ENCODE peak calls at places on chromosomes 3 and 15, in seven cellular contexts. One of them, this sample, is unnamed.

GRCh38 chr3:118080886-118081285 is 953.8 kb downstream of the IGSF11 start:
- DNase-seq in SK-N-DZ: no peak
- DNase-seq in foreskin fibroblast: no peak
- DNase-seq in Caki2: no peak
- DNase-seq in GM04504: no peak
- DNase-seq in neural crest cell: no peak
- DNase-seq in dermis microvascular lymphatic vessel endothelial cell: no peak
- DNase-seq in this sample: no peak

GRCh38 chr3:123202451-123202850 is 708 bp downstream of the SEC22A start:
- DNase-seq in SK-N-DZ: peak
- DNase-seq in Caki2: no peak
- DNase-seq in GM04504: no peak
- DNase-seq in foreskin fibroblast: no peak
- DNase-seq in dermis microvascular lymphatic vessel endothelial cell: no peak
- DNase-seq in neural crest cell: no peak
- DNase-seq in this sample: no peak

GRCh38 chr15:28913171-28913765 is 27.5 kb downstream of the APBA2 start:
- DNase-seq in Caki2: no peak
- DNase-seq in SK-N-DZ: no peak
- DNase-seq in dermis microvascular lymphatic vessel endothelial cell: peak
- DNase-seq in GM04504: no peak
- DNase-seq in neural crest cell: no peak
- DNase-seq in foreskin fibroblast: no peak
- DNase-seq in this sample: no peak

GRCh38 chr3:197428117-197428761 is 127.5 kb downstream of the BDH1 start:
- DNase-seq in dermis microvascular lymphatic vessel endothelial cell: no peak
- DNase-seq in GM04504: peak
- DNase-seq in foreskin fibroblast: peak
- DNase-seq in Caki2: peak
- DNase-seq in neural crest cell: no peak
- DNase-seq in SK-N-DZ: peak
- DNase-seq in this sample: no peak

GRCh38 chr3:108877906-108878305 is 55.3 kb downstream of the TRAT1 start:
- DNase-seq in GM04504: no peak
- DNase-seq in dermis microvascular lymphatic vessel endothelial cell: no peak
- DNase-seq in foreskin fibroblast: no peak
- DNase-seq in SK-N-DZ: no peak
- DNase-seq in neural crest cell: no peak
- DNase-seq in Caki2: no peak
- DNase-seq in this sample: no peak

GRCh38 chr3:64342940-64343691 is 117.8 kb upstream of the PRICKLE2 start:
- DNase-seq in neural crest cell: no peak
- DNase-seq in SK-N-DZ: no peak
- DNase-seq in Caki2: peak
- DNase-seq in foreskin fibroblast: peak
- DNase-seq in GM04504: no peak
- DNase-seq in dermis microvascular lymphatic vessel endothelial cell: peak
- DNase-seq in this sample: peak

GRCh38 chr3:12508316-12508715 is 24.0 kb downstream of the TSEN2 start:
- DNase-seq in Caki2: no peak
- DNase-seq in neural crest cell: no peak
- DNase-seq in GM04504: peak
- DNase-seq in dermis microvascular lymphatic vessel endothelial cell: peak
- DNase-seq in SK-N-DZ: no peak
- DNase-seq in foreskin fibroblast: peak
- DNase-seq in this sample: peak

GRCh38 chr3:99896482-99896881 is 78.8 kb downstream of the CMSS1 start:
- DNase-seq in Caki2: no peak
- DNase-seq in GM04504: no peak
- DNase-seq in foreskin fibroblast: no peak
- DNase-seq in neural crest cell: no peak
- DNase-seq in dermis microvascular lymphatic vessel endothelial cell: no peak
- DNase-seq in SK-N-DZ: no peak
- DNase-seq in this sample: no peak

GRCh38 chr3:9308298-9308990 is 54.4 kb upstream of the THUMPD3 start:
- DNase-seq in Caki2: no peak
- DNase-seq in dermis microvascular lymphatic vessel endothelial cell: no peak
- DNase-seq in GM04504: no peak
- DNase-seq in foreskin fibroblast: no peak
- DNase-seq in neural crest cell: no peak
- DNase-seq in SK-N-DZ: no peak
- DNase-seq in this sample: no peak

GRCh38 chr3:27025718-27026117 is 343.5 kb downstream of the NEK10 start:
- DNase-seq in SK-N-DZ: no peak
- DNase-seq in neural crest cell: no peak
- DNase-seq in dermis microvascular lymphatic vessel endothelial cell: no peak
- DNase-seq in Caki2: no peak
- DNase-seq in GM04504: no peak
- DNase-seq in foreskin fibroblast: no peak
- DNase-seq in this sample: no peak

GRCh38 chr15:61974759-61975158 is 85.5 kb downstream of the VPS13C start:
- DNase-seq in SK-N-DZ: no peak
- DNase-seq in neural crest cell: no peak
- DNase-seq in Caki2: no peak
- DNase-seq in GM04504: no peak
- DNase-seq in foreskin fibroblast: no peak
- DNase-seq in dermis microvascular lymphatic vessel endothelial cell: no peak
- DNase-seq in this sample: no peak

GRCh38 chr15:65857718-65858402 is 11.4 kb upstream of the RAB11A start:
- DNase-seq in GM04504: no peak
- DNase-seq in Caki2: no peak
- DNase-seq in neural crest cell: no peak
- DNase-seq in foreskin fibroblast: no peak
- DNase-seq in SK-N-DZ: no peak
- DNase-seq in dermis microvascular lymphatic vessel endothelial cell: no peak
- DNase-seq in this sample: no peak

GRCh38 chr3:76724706-76725105 is 315.2 kb upstream of the ROBO2 start:
- DNase-seq in GM04504: no peak
- DNase-seq in SK-N-DZ: peak
- DNase-seq in dermis microvascular lymphatic vessel endothelial cell: no peak
- DNase-seq in neural crest cell: no peak
- DNase-seq in foreskin fibroblast: no peak
- DNase-seq in Caki2: no peak
- DNase-seq in this sample: no peak

GRCh38 chr3:86180696-86181095 is 810.3 kb downstream of the VGLL3 start:
- DNase-seq in SK-N-DZ: peak
- DNase-seq in GM04504: no peak
- DNase-seq in dermis microvascular lymphatic vessel endothelial cell: no peak
- DNase-seq in neural crest cell: no peak
- DNase-seq in foreskin fibroblast: no peak
- DNase-seq in Caki2: peak
- DNase-seq in this sample: no peak

GRCh38 chr3:151283907-151284461 is 5.6 kb upstream of the P2RY14 start:
- DNase-seq in foreskin fibroblast: peak
- DNase-seq in dermis microvascular lymphatic vessel endothelial cell: no peak
- DNase-seq in SK-N-DZ: no peak
- DNase-seq in Caki2: peak
- DNase-seq in GM04504: no peak
- DNase-seq in neural crest cell: no peak
- DNase-seq in this sample: no peak

GRCh38 chr3:187319699-187320302 is 28.3 kb upstream of the MASP1 start:
- DNase-seq in foreskin fibroblast: peak
- DNase-seq in neural crest cell: peak
- DNase-seq in dermis microvascular lymphatic vessel endothelial cell: peak
- DNase-seq in Caki2: peak
- DNase-seq in GM04504: peak
- DNase-seq in SK-N-DZ: peak
- DNase-seq in this sample: peak

GRCh38 chr3:123793425-123793824 is 90.7 kb downstream of the MYLK start:
- DNase-seq in GM04504: no peak
- DNase-seq in SK-N-DZ: no peak
- DNase-seq in dermis microvascular lymphatic vessel endothelial cell: no peak
- DNase-seq in neural crest cell: no peak
- DNase-seq in foreskin fibroblast: no peak
- DNase-seq in Caki2: no peak
- DNase-seq in this sample: no peak

GRCh38 chr3:82978368-82978767 is 1216.9 kb upstream of the GBE1 start:
- DNase-seq in foreskin fibroblast: no peak
- DNase-seq in dermis microvascular lymphatic vessel endothelial cell: no peak
- DNase-seq in GM04504: no peak
- DNase-seq in Caki2: no peak
- DNase-seq in neural crest cell: peak
- DNase-seq in SK-N-DZ: no peak
- DNase-seq in this sample: no peak

GRCh38 chr15:100918690-100919480 is at the start of gene LRRK1:
- DNase-seq in Caki2: peak
- DNase-seq in GM04504: no peak
- DNase-seq in foreskin fibroblast: peak
- DNase-seq in dermis microvascular lymphatic vessel endothelial cell: no peak
- DNase-seq in SK-N-DZ: no peak
- DNase-seq in neural crest cell: no peak
- DNase-seq in this sample: no peak

GRCh38 chr3:166171695-166172094 is 334.5 kb upstream of the BCHE start:
- DNase-seq in foreskin fibroblast: no peak
- DNase-seq in neural crest cell: no peak
- DNase-seq in dermis microvascular lymphatic vessel endothelial cell: no peak
- DNase-seq in SK-N-DZ: no peak
- DNase-seq in GM04504: no peak
- DNase-seq in Caki2: no peak
- DNase-seq in this sample: no peak

GRCh38 chr15:101326462-101327146 is 31.6 kb upstream of the SNRPA1 start:
- DNase-seq in dermis microvascular lymphatic vessel endothelial cell: no peak
- DNase-seq in foreskin fibroblast: no peak
- DNase-seq in SK-N-DZ: no peak
- DNase-seq in neural crest cell: no peak
- DNase-seq in Caki2: no peak
- DNase-seq in GM04504: no peak
- DNase-seq in this sample: no peak

GRCh38 chr15:44034933-44035624 is 160.0 kb downstream of the FRMD5 start:
- DNase-seq in GM04504: peak
- DNase-seq in dermis microvascular lymphatic vessel endothelial cell: peak
- DNase-seq in foreskin fibroblast: peak
- DNase-seq in neural crest cell: no peak
- DNase-seq in SK-N-DZ: no peak
- DNase-seq in Caki2: no peak
- DNase-seq in this sample: peak

GRCh38 chr3:142279965-142280590 is 54.7 kb upstream of the GK5 start:
- DNase-seq in dermis microvascular lymphatic vessel endothelial cell: peak
- DNase-seq in neural crest cell: peak
- DNase-seq in foreskin fibroblast: peak
- DNase-seq in Caki2: peak
- DNase-seq in SK-N-DZ: peak
- DNase-seq in GM04504: peak
- DNase-seq in this sample: peak

GRCh38 chr3:100020876-100021644 is 93.2 kb downstream of the FILIP1L start:
- DNase-seq in Caki2: no peak
- DNase-seq in SK-N-DZ: no peak
- DNase-seq in neural crest cell: no peak
- DNase-seq in GM04504: no peak
- DNase-seq in dermis microvascular lymphatic vessel endothelial cell: no peak
- DNase-seq in foreskin fibroblast: no peak
- DNase-seq in this sample: no peak

GRCh38 chr15:99631256-99631655 is 65.5 kb downstream of the MEF2A start:
- DNase-seq in neural crest cell: no peak
- DNase-seq in Caki2: no peak
- DNase-seq in foreskin fibroblast: no peak
- DNase-seq in dermis microvascular lymphatic vessel endothelial cell: no peak
- DNase-seq in SK-N-DZ: no peak
- DNase-seq in GM04504: no peak
- DNase-seq in this sample: no peak

GRCh38 chr3:161914703-161915102 is 418.1 kb downstream of the OTOL1 start:
- DNase-seq in Caki2: peak
- DNase-seq in dermis microvascular lymphatic vessel endothelial cell: no peak
- DNase-seq in SK-N-DZ: peak
- DNase-seq in GM04504: no peak
- DNase-seq in foreskin fibroblast: peak
- DNase-seq in neural crest cell: peak
- DNase-seq in this sample: peak

GRCh38 chr3:190989213-190989612 is 126.7 kb upstream of the GMNC start:
- DNase-seq in dermis microvascular lymphatic vessel endothelial cell: no peak
- DNase-seq in Caki2: no peak
- DNase-seq in neural crest cell: no peak
- DNase-seq in GM04504: no peak
- DNase-seq in foreskin fibroblast: no peak
- DNase-seq in SK-N-DZ: no peak
- DNase-seq in this sample: no peak

GRCh38 chr3:31729082-31729481 is 196.4 kb downstream of the STT3B start:
- DNase-seq in GM04504: no peak
- DNase-seq in SK-N-DZ: no peak
- DNase-seq in neural crest cell: no peak
- DNase-seq in dermis microvascular lymphatic vessel endothelial cell: no peak
- DNase-seq in foreskin fibroblast: no peak
- DNase-seq in Caki2: no peak
- DNase-seq in this sample: no peak

GRCh38 chr3:81173514-81173913 is 587.9 kb downstream of the GBE1 start:
- DNase-seq in Caki2: no peak
- DNase-seq in foreskin fibroblast: no peak
- DNase-seq in neural crest cell: no peak
- DNase-seq in dermis microvascular lymphatic vessel endothelial cell: no peak
- DNase-seq in SK-N-DZ: no peak
- DNase-seq in GM04504: no peak
- DNase-seq in this sample: no peak

GRCh38 chr3:52498134-52499054 is 3.3 kb downstream of the STAB1 start:
- DNase-seq in foreskin fibroblast: peak
- DNase-seq in GM04504: peak
- DNase-seq in SK-N-DZ: no peak
- DNase-seq in neural crest cell: no peak
- DNase-seq in dermis microvascular lymphatic vessel endothelial cell: no peak
- DNase-seq in Caki2: no peak
- DNase-seq in this sample: peak

GRCh38 chr3:11035757-11036505 is 43.4 kb downstream of the SLC6A1 start:
- DNase-seq in GM04504: no peak
- DNase-seq in neural crest cell: no peak
- DNase-seq in SK-N-DZ: no peak
- DNase-seq in dermis microvascular lymphatic vessel endothelial cell: no peak
- DNase-seq in foreskin fibroblast: no peak
- DNase-seq in Caki2: no peak
- DNase-seq in this sample: no peak

GRCh38 chr15:40110866-40111550 is 2.3 kb upstream of the BMF start:
- DNase-seq in neural crest cell: no peak
- DNase-seq in dermis microvascular lymphatic vessel endothelial cell: no peak
- DNase-seq in GM04504: no peak
- DNase-seq in foreskin fibroblast: no peak
- DNase-seq in Caki2: no peak
- DNase-seq in SK-N-DZ: no peak
- DNase-seq in this sample: no peak

GRCh38 chr3:167653750-167654149 is at the start of gene WDR49:
- DNase-seq in neural crest cell: no peak
- DNase-seq in Caki2: no peak
- DNase-seq in SK-N-DZ: no peak
- DNase-seq in GM04504: no peak
- DNase-seq in dermis microvascular lymphatic vessel endothelial cell: peak
- DNase-seq in foreskin fibroblast: no peak
- DNase-seq in this sample: no peak

GRCh38 chr3:158573714-158574113 is 2.7 kb downstream of the MLF1 start:
- DNase-seq in neural crest cell: no peak
- DNase-seq in dermis microvascular lymphatic vessel endothelial cell: no peak
- DNase-seq in Caki2: no peak
- DNase-seq in GM04504: no peak
- DNase-seq in foreskin fibroblast: no peak
- DNase-seq in SK-N-DZ: no peak
- DNase-seq in this sample: no peak